ENCODE peak calls at places on chromosomes 16 and 17, in six cellular contexts. B is GM12878, S is HEK293T, K is IMR-90, M is HepG2, A is K562. Z is an unnamed sample.

GRCh38 chr16:86668136-86668535 is 89.8 kb downstream of the FOXL1 start:
- DNase-seq in S (peak), M (no peak), K (peak), B (no peak), A (no peak), Z (peak)

GRCh38 chr16:57000271-57001025 is 11.1 kb downstream of the NLRC5 start:
- DNase-seq in A (no peak), B (peak), M (no peak), S (no peak), K (peak), Z (peak)

GRCh38 chr17:28828294-28829040 is 14.1 kb downstream of the FAM222B start:
- DNase-seq in S (no peak), B (no peak), K (peak), M (no peak), A (no peak), Z (no peak)

GRCh38 chr17:77666881-77667395 is 291.6 kb upstream of the TNRC6C start:
- DNase-seq in B (no peak), S (no peak), A (no peak), K (no peak), M (no peak), Z (no peak)

GRCh38 chr17:4389079-4389478 is 22.6 kb upstream of the UBE2G1 start:
- DNase-seq in A (no peak), B (no peak), M (no peak), K (no peak), S (no peak), Z (no peak)

GRCh38 chr17:50079334-50080095 is 15.6 kb upstream of the PDK2 start:
- DNase-seq in K (no peak), A (peak), M (peak), S (peak), B (no peak), Z (peak)

GRCh38 chr16:88287219-88287618 is 95.5 kb upstream of the ZNF469 start:
- DNase-seq in A (peak), M (peak), B (no peak), K (no peak), S (peak), Z (no peak)

GRCh38 chr16:88737298-88738166 is 31.2 kb downstream of the CTU2 start:
- DNase-seq in M (peak), B (peak), K (peak), S (peak), A (peak), Z (peak)

GRCh38 chr17:57356722-57357391 is 100.5 kb downstream of the MSI2 start:
- DNase-seq in M (no peak), A (no peak), S (no peak), B (no peak), K (no peak), Z (no peak)

GRCh38 chr16:12573730-12574383 is 229.8 kb downstream of the CPPED1 start:
- DNase-seq in M (peak), B (no peak), S (peak), K (no peak), A (peak), Z (peak)

GRCh38 chr16:87808108-87808507 is 42.3 kb upstream of the KLHDC4 start:
- DNase-seq in M (no peak), A (no peak), B (no peak), S (no peak), K (no peak), Z (no peak)

GRCh38 chr16:60203525-60204124 is 1469.5 kb upstream of the GOT2 start:
- DNase-seq in M (no peak), S (no peak), K (peak), A (no peak), B (no peak), Z (peak)

GRCh38 chr17:61230972-61231820 is 168.4 kb upstream of the TBX2 start:
- DNase-seq in K (no peak), M (no peak), S (no peak), A (no peak), B (no peak), Z (no peak)

GRCh38 chr16:54290203-54291106 is 3.9 kb upstream of the IRX3 start:
- DNase-seq in M (no peak), S (no peak), B (no peak), K (no peak), A (no peak), Z (no peak)

DNA sequence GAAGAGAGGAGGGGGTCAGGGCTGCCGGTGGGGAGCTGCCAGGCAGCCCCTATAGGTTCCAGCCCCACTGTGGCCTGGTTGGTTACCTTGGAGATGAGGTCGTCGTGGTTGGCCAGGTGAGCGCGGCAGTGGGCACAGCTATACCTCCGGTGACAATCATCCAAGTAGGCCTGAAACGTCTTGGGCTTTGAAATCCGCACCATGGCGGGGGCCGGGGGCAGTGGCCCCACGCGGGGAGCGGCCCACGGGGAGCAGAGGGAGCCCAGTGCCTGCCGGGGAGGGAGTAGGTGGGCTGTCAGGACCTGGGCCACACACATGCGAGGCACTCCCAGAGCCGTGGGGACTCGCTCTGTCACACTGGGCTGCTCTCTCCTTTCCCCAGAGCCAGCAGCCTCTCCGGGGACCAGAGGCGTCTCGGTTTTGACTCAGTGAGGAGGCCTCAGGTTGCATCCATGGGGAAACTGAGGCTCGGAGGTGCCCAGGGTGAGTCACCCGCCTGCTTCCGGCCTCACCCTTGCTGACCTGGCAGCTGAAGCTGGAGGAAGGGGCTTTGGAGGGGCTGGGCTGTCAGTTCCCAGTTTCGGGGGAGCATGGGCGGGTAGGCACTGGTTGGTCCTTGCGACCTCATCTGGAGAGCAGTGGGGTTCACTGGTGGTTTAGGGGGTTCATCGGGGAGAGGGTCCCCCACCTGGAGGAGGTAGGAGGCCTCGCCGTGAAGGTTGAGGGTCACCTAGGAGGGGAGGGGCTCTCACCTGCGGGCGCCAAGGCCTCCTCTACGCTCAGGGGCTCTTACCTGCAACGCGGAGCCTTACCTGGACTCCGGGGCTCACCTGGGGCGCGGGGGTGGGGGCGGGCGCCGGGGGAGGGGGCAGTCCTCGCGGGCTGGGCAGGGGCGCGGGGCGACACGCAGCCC is 591 bp downstream of the YPEL3 start:
- DNase-seq in K (no peak), M (no peak), B (no peak), A (no peak), S (no peak), Z (no peak)
- TF ChIP-seq BHLHE40 in K (no peak), M (no peak), B (no peak), A (no peak), S (no peak), Z (no peak)

GRCh38 chr17:65366102-65366844 is 195.2 kb downstream of the AXIN2 start:
- DNase-seq in K (no peak), S (no peak), B (no peak), A (no peak), M (no peak), Z (no peak)
- TF ChIP-seq BHLHE40 in K (no peak), S (no peak), B (no peak), A (no peak), M (no peak), Z (no peak)

GRCh38 chr17:39145143-39145542 is 6.3 kb downstream of the PLXDC1 start:
- DNase-seq in S (no peak), M (no peak), K (no peak), B (no peak), A (no peak), Z (no peak)

GRCh38 chr17:39141915-39142664 is 9.3 kb downstream of the PLXDC1 start:
- DNase-seq in S (no peak), K (no peak), B (no peak), A (no peak), M (no peak), Z (no peak)

GRCh38 chr17:39141294-39141693 is 10.1 kb downstream of the PLXDC1 start:
- DNase-seq in K (no peak), B (no peak), S (no peak), A (no peak), M (no peak), Z (no peak)

GRCh38 chr17:39144414-39144813 is 7.0 kb downstream of the PLXDC1 start:
- DNase-seq in S (no peak), K (peak), B (no peak), M (no peak), A (no peak), Z (no peak)

GRCh38 chr17:39143552-39144093 is 7.8 kb downstream of the PLXDC1 start:
- DNase-seq in A (no peak), B (no peak), K (no peak), M (no peak), S (no peak), Z (no peak)
- TF ChIP-seq BHLHE40 in A (no peak), B (no peak), K (no peak), M (no peak), S (no peak), Z (no peak)

DNA sequence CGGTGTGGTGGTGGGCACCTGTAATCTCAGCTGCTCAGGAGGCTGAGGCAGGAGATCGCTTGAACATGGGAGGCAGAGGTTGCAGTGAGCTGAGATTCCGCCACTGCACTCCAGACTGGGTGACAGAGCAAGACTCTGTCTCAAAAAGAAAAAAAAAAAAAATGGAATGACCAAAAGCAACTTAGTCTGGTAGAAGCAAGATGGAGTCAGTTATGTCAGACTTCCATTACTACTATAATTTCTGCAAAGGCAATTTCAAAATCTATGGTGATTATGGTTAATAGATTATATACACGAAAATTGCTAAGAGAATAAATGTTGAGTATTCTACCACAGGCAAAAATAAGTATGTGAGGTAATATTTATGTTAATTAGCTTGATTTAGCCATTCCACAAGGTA is 32.3 kb downstream of the NOL11 start:
- DNase-seq in A (no peak), K (no peak), M (no peak), S (no peak), B (no peak), Z (no peak)
- TF ChIP-seq BHLHE40 in A (no peak), K (no peak), M (no peak), S (no peak), B (no peak), Z (no peak)

DNA sequence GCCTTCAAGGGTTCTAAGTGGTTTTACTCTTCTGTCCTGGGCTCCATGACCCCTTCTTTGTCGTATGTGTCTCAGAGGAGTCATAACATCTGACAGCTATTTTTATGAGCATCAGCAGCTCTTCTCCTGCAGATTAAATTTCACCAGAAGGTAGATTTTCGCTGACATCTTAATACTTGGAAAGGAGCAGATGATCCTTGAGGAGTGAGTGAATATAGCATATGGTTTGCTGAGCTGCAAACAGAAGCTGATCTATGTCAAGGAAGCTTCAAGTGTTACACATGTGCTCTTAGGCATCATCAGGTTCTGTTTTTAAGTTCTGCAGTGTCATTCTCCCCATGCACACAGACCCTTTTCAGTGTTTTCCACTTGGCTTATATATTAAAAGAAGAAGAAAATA is 49.2 kb upstream of the MYH2 start:
- DNase-seq in M (no peak), K (no peak), A (no peak), B (no peak), S (no peak), Z (no peak)
- TF ChIP-seq BHLHE40 in M (no peak), K (no peak), A (no peak), B (no peak), S (no peak), Z (no peak)

DNA sequence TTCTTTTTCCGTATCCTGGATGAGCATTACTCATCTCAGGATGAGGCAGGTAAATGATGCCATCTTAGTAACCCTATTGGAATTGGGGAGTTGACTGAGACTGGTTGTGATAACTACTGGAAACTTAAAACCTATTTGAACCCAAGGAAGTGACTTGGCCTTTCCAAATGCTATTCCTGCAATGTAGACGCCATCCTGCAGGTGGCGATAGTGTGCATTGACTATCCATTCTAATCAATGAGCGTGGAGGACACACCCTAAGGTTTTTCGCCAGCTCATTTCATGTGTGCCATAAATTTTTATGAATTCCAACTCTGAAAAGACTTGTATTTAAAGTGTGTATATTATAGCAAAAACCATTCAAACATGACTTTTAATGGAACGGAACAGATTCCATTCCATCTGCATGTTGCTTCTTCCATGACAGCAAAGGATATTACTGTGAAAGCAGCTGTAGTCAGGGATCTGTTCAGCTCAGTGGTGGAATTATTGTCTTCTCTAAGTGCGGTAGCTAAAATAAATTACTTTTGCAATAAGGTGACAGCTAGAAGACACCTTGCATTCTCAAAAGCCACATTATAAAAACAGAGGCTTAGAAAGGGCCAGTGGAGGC is 55.3 kb downstream of the SYT17 start:
- DNase-seq in K (peak), B (no peak), M (peak), S (peak), A (peak), Z (no peak)
- TF ChIP-seq BHLHE40 in K (no peak), B (no peak), M (no peak), S (no peak), A (no peak), Z (no peak)

GRCh38 chr16:66292241-66292935 is 74.1 kb upstream of the CDH5 start:
- DNase-seq in A (no peak), S (no peak), M (no peak), B (no peak), K (no peak), Z (no peak)

GRCh38 chr16:66291833-66292232 is 74.7 kb upstream of the CDH5 start:
- DNase-seq in S (no peak), A (no peak), M (no peak), B (no peak), K (no peak), Z (no peak)

GRCh38 chr16:66293932-66294331 is 72.6 kb upstream of the CDH5 start:
- DNase-seq in K (no peak), B (no peak), M (no peak), A (no peak), S (no peak), Z (no peak)

GRCh38 chr16:66294507-66294906 is 72.0 kb upstream of the CDH5 start:
- DNase-seq in K (no peak), S (no peak), M (no peak), A (no peak), B (no peak), Z (no peak)

DNA sequence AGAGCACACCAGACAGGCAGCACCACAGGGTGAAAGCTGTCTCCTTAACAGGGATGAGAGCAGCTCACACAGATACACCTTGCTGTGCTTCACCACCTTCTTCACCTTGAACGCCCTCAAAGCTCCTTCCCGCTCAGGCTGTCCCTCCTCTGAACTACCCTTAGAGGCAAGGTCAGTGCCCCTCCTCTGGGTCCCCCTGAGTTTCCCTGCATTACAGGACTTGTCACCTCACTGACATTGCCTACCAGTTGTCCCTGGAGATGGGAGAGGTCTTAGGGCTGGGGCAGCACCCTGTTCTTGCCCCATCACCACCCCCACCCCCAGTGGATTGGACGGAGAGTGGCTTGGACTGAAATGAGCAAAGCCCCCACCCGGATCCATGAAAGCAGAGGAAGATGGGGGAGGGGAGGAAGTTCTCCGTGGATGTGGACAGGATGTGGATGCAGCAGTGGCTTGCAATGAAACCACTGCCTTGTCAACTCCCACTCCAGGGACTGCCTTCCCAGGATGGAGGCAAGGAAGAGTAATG is 73.2 kb upstream of the CDH5 start:
- DNase-seq in B (no peak), A (no peak), M (no peak), K (no peak), S (no peak), Z (no peak)
- TF ChIP-seq BHLHE40 in B (no peak), A (no peak), M (no peak), K (no peak), S (no peak), Z (no peak)

GRCh38 chr17:37769050-37769449 is 24.2 kb upstream of the HNF1B start:
- DNase-seq in B (no peak), A (no peak), M (no peak), S (no peak), K (no peak), Z (no peak)

GRCh38 chr17:37772982-37773381 is 28.1 kb upstream of the HNF1B start:
- DNase-seq in M (no peak), K (no peak), S (no peak), B (no peak), A (no peak), Z (no peak)

GRCh38 chr17:37770631-37771518 is 26.0 kb upstream of the HNF1B start:
- DNase-seq in S (peak), M (peak), A (peak), K (peak), B (no peak), Z (peak)

GRCh38 chr17:37779554-37779953 is 34.7 kb upstream of the HNF1B start:
- DNase-seq in A (no peak), S (no peak), B (no peak), K (peak), M (no peak), Z (no peak)

DNA sequence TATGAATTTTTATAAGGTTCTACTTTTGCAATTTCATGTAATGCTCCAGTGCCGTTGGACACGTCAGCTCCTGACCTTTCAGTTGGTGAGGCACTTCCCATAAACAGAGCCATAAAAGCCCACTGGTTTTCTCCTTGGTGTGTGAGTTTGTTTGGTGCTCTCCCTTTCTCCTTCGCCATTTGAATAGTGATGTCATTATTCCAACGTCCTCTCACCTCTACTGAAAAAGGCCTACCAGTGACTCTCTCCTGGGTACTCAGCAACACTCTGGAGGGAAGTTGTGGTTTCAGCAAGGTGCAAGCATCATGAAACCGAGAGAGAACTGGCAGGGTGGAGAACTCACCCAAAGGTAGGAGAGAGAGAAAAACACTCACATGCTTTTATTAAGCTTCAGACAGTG is 29.6 kb upstream of the HNF1B start:
- DNase-seq in S (no peak), K (no peak), M (no peak), A (no peak), B (peak), Z (no peak)
- TF ChIP-seq BHLHE40 in S (no peak), K (no peak), M (no peak), A (no peak), B (peak), Z (no peak)

DNA sequence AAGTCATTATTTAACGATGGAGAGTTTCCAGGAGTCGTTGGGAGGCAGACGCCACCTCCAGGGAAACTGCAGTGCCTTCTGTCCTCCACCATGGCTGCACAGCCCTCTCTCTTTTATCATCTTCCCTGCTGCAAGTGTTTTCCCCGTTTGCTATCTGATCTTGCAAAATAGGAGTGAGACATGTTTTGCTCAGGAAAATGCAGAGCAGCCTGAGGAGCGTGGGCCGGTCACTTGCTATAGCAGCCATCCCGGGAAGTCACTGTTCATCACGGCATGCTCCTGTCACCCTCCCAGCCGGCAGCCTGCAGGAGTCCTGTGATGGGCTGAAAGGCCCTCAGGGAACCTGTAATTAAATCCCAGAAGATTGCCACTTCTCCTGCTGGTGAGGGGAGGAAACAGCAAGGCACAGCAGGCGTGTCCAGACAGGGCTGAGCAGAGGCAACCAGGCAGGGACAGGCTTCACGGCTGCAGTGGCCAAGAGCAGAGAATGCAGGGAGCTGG is 143.1 kb downstream of the GSG1L start:
- DNase-seq in M (peak), A (no peak), B (no peak), S (peak), K (no peak), Z (peak)
- TF ChIP-seq BHLHE40 in M (no peak), A (no peak), B (no peak), S (no peak), K (no peak), Z (no peak)

Z was measured in A549.